ENCODE peak calls at places on chromosomes 1 and 21, in ten cellular contexts. E is tibial nerve, B is body of pancreas, K is sigmoid colon, U is endothelial cell of umbilical vein, Q is HCT116, M is esophagus squamous epithelium, H is stomach, I is transverse colon, X is right lobe of liver. P is an unnamed sample.

GRCh38 chr1:26472330-26472900 is at the start of gene HMGN2:
- DNase-seq in E (peak), B (peak), K (peak), U (peak), Q (peak), M (peak), H (peak), I (peak), X (peak), P (peak)

GRCh38 chr1:23651069-23651808 is 40.4 kb upstream of the RPL11 start:
- DNase-seq in E (no peak), B (peak), K (peak), U (peak), Q (no peak), M (no peak), H (peak), I (no peak), X (peak), P (no peak)

GRCh38 chr1:179288977-179289376 is 4.6 kb upstream of the SOAT1 start:
- DNase-seq in E (no peak), B (no peak), K (no peak), U (no peak), Q (no peak), M (no peak), H (no peak), I (no peak), X (no peak), P (no peak)

GRCh38 chr1:171817511-171818265 is 23.6 kb upstream of the DNM3 start:
- DNase-seq in E (no peak), B (no peak), K (no peak), U (peak), Q (peak), M (no peak), H (no peak), I (peak), X (no peak), P (peak)

GRCh38 chr1:192201303-192201702 is 43.0 kb downstream of the RGS18 start:
- DNase-seq in E (no peak), B (no peak), K (no peak), U (no peak), Q (no peak), M (no peak), H (no peak), I (no peak), X (no peak), P (no peak)

GRCh38 chr21:31557956-31558838 is 101.3 kb upstream of the SOD1 start:
- DNase-seq in E (no peak), B (peak), K (no peak), U (no peak), Q (no peak), M (no peak), H (no peak), I (peak), X (no peak), P (no peak)

GRCh38 chr1:32873484-32873883 is 2.8 kb upstream of the FNDC5 start:
- DNase-seq in E (no peak), B (no peak), K (no peak), U (no peak), Q (no peak), M (no peak), H (peak), I (no peak), X (no peak), P (peak)

GRCh38 chr1:220655509-220655908 is 34.7 kb upstream of the C1orf115 start:
- DNase-seq in E (no peak), B (no peak), K (no peak), U (no peak), Q (no peak), M (no peak), H (no peak), I (no peak), X (no peak), P (no peak)

GRCh38 chr1:153880962-153881361 is 41.8 kb downstream of the GATAD2B start:
- DNase-seq in E (peak), B (peak), K (peak), U (peak), Q (no peak), M (peak), H (peak), I (peak), X (peak), P (peak)

GRCh38 chr1:225889743-225890142 is 797 bp upstream of the LEFTY1 start:
- DNase-seq in E (no peak), B (no peak), K (no peak), U (no peak), Q (no peak), M (no peak), H (no peak), I (no peak), X (no peak), P (no peak)

GRCh38 chr1:17243274-17243673 is 5.6 kb upstream of the PADI3 start:
- DNase-seq in E (no peak), B (no peak), K (no peak), U (no peak), Q (no peak), M (no peak), H (no peak), I (no peak), X (no peak), P (no peak)

GRCh38 chr21:44330698-44331097 is 8.5 kb downstream of the CFAP410 start:
- DNase-seq in E (no peak), B (no peak), K (no peak), U (no peak), Q (no peak), M (no peak), H (no peak), I (no peak), X (no peak), P (no peak)

GRCh38 chr1:10889628-10890353 is 93.3 kb upstream of the CASZ1 start:
- DNase-seq in E (no peak), B (no peak), K (no peak), U (no peak), Q (no peak), M (no peak), H (no peak), I (no peak), X (no peak), P (no peak)

GRCh38 chr1:203661572-203661971 is 34.9 kb downstream of the ATP2B4 start:
- DNase-seq in E (no peak), B (peak), K (no peak), U (no peak), Q (peak), M (no peak), H (peak), I (peak), X (peak), P (no peak)

DNA sequence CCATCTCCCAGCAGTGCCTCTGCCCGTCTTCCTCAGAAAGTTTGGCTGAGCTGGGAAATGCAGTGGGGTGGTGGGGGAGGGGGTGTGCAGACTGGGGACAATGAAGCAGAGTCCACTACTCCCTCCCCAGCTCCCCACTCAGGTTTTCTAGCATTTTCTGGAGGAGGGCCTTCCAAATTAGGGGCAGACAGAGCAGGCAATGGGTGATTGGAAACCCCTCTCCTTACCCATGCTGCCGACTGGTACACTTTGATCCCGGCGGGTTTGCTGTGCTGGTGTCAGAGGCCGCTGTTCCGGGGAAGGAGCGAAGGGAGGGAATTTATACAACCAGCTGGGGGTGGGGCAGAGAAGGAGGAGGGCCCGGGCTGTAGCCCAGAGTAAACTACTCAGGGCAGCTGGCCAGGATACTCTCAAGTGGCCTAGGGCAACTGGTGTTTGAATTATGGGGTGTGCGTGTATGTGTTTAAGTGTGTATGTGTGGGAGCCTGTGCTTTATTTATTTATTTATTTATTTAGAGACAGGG is at the start of gene SELENBP1:
- DNase-seq in E (peak), B (peak), K (peak), U (peak), Q (no peak), M (no peak), H (peak), I (peak), X (peak), P (peak)
- TF ChIP-seq POLR2A in E (peak), B (peak), K (peak), U (peak), Q (no peak), M (peak), H (no peak), I (peak), X (peak), P (no peak)

GRCh38 chr21:41995577-41995976 is 14.6 kb downstream of the ZBTB21 start:
- DNase-seq in E (no peak), B (no peak), K (no peak), U (no peak), Q (no peak), M (no peak), H (no peak), I (no peak), X (no peak), P (no peak)

GRCh38 chr21:41987310-41987709 is 22.9 kb downstream of the ZBTB21 start:
- DNase-seq in E (no peak), B (no peak), K (no peak), U (no peak), Q (no peak), M (no peak), H (no peak), I (no peak), X (no peak), P (no peak)

GRCh38 chr21:41993744-41994143 is 16.4 kb downstream of the ZBTB21 start:
- DNase-seq in E (no peak), B (no peak), K (peak), U (peak), Q (no peak), M (no peak), H (no peak), I (no peak), X (no peak), P (no peak)

GRCh38 chr21:41992576-41992975 is 17.6 kb downstream of the ZBTB21 start:
- DNase-seq in E (no peak), B (no peak), K (no peak), U (no peak), Q (no peak), M (no peak), H (no peak), I (no peak), X (no peak), P (no peak)

GRCh38 chr21:41991659-41992058 is 18.5 kb downstream of the ZBTB21 start:
- DNase-seq in E (no peak), B (no peak), K (no peak), U (no peak), Q (no peak), M (no peak), H (no peak), I (no peak), X (no peak), P (no peak)
- H3K4me3 ChIP-seq in E (no peak), B (no peak), K (no peak), U (no peak), Q (no peak), M (no peak), H (no peak), I (no peak), X (no peak), P (no peak)

GRCh38 chr21:25280061-25280460 is 327.2 kb downstream of the MRPL39 start:
- DNase-seq in E (no peak), B (no peak), K (no peak), U (no peak), Q (no peak), M (no peak), H (no peak), I (no peak), X (no peak), P (no peak)

GRCh38 chr21:25281134-25281533 is 326.1 kb downstream of the MRPL39 start:
- DNase-seq in E (no peak), B (no peak), K (no peak), U (no peak), Q (no peak), M (no peak), H (no peak), I (no peak), X (no peak), P (no peak)

DNA sequence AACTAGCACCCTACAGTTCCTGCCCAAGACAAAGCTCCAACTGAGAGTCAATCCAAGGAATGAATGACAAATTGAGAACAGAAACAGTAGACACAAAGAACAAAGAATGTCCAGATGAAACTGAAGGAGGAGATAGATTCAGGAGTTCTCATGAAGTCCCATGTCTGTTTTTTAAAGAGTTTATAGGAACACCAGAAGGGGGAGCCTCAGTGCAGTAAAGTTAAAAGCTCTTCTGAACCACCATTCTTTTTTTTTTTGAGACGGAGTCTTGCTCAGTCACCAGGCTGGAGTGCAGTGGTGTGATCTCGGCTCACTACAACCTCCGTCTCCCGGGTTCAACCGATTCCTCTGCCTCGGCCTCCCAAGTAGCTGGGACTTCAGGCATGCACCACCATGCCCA is 323.6 kb downstream of the MRPL39 start:
- DNase-seq in E (no peak), B (no peak), K (no peak), U (peak), Q (no peak), M (no peak), H (no peak), I (no peak), X (no peak), P (no peak)
- TF ChIP-seq CTCF in E (no peak), B (peak), K (no peak), U (no peak), Q (no peak), M (no peak), H (no peak), I (peak), X (peak), P (no peak)

GRCh38 chr1:237428809-237429208 is 386.8 kb downstream of the RYR2 start:
- DNase-seq in E (no peak), B (no peak), K (no peak), U (no peak), Q (no peak), M (no peak), H (no peak), I (no peak), X (no peak), P (no peak)
- TF ChIP-seq POLR2A in E (no peak), B (no peak), K (no peak), U (no peak), Q (no peak), M (no peak), H (no peak), I (no peak), X (no peak), P (no peak)

DNA sequence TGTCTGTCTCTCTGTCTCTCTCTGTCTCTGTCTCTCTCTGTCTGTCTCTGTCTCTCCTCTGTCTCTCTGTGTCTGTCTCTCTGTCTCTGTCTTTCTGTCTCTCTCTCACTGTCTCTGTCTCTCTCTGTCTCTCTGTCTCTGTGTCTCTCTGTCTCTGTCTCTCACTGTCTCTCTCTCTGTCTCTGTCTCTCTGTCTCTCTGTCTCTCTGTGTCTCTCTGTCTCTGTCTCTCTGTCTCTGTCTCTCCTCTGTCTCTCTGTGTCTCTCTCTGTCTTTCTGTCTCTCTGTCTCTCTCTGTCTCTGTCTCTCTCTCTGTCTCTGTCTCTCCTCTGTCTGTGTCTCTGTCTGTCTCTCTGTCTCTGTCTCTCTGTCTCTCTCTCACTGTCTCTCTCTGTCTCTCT is 873 bp upstream of the COL6A1 start:
- DNase-seq in E (no peak), B (no peak), K (no peak), U (no peak), Q (no peak), M (no peak), H (no peak), I (no peak), X (no peak), P (no peak)
- H3K4me3 ChIP-seq in E (peak), B (no peak), K (peak), U (peak), Q (peak), M (no peak), H (peak), I (peak), X (peak), P (no peak)

DNA sequence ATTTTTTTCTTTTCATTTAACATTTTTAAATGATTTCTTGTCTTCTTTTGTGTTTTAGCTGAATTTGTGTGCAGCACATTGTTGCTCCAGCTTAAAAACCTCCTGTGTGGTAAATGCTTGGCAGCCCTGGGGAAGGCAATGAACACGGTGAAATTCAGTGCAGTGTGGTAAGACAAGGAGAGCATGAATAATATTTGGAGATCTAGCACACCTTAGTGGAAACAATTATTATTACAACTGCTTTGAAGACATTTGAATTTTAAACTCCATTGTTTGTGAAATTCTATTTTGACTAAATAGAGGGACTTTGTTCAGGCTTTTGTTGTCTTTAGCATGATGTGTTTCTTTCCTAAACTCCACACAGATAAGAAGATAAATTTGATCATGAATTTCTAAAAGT is 242.6 kb upstream of the CXADR start:
- DNase-seq in E (peak), B (peak), K (peak), U (peak), Q (no peak), M (no peak), H (no peak), I (no peak), X (no peak), P (no peak)
- TF ChIP-seq CTCF in E (peak), B (no peak), K (peak), U (peak), Q (no peak), M (peak), H (peak), I (peak), X (peak), P (no peak)

GRCh38 chr21:15066231-15066577 is 1.4 kb upstream of the NRIP1 start:
- DNase-seq in E (no peak), B (no peak), K (no peak), U (peak), Q (no peak), M (no peak), H (no peak), I (no peak), X (no peak), P (no peak)

GRCh38 chr21:15063081-15063820 is 1.5 kb downstream of the NRIP1 start:
- DNase-seq in E (no peak), B (no peak), K (no peak), U (peak), Q (no peak), M (no peak), H (no peak), I (no peak), X (no peak), P (no peak)

GRCh38 chr21:15064576-15065380 is at the start of gene NRIP1:
- DNase-seq in E (peak), B (peak), K (peak), U (peak), Q (no peak), M (peak), H (peak), I (peak), X (peak), P (peak)

GRCh38 chr21:15063821-15064575 is 802 bp downstream of the NRIP1 start:
- DNase-seq in E (peak), B (peak), K (peak), U (no peak), Q (no peak), M (no peak), H (peak), I (peak), X (peak), P (peak)

GRCh38 chr21:15065381-15066230 is 806 bp upstream of the NRIP1 start:
- DNase-seq in E (peak), B (peak), K (peak), U (peak), Q (no peak), M (peak), H (peak), I (peak), X (peak), P (peak)
- TF ChIP-seq POLR2A in E (peak), B (peak), K (peak), U (peak), Q (no peak), M (peak), H (no peak), I (peak), X (no peak), P (no peak)

DNA sequence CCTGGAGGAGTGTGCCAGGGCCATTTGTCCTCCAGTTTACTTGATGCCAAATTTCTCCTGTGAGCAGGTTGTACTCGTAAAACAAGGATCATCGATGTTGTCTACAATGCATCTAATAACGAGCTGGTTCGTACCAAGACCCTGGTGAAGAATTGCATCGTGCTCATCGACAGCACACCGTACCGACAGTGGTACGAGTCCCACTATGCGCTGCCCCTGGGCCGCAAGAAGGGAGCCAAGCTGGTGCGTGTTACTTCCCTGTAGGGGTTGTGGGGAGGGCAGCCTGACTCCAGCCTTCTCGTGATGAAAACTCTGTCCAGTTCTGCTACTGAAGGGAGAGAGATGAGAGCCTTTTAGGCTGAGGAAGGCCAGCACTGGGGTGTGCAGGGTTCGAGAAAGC is 2.2 kb downstream of the RPS8 start:
- DNase-seq in E (no peak), B (no peak), K (no peak), U (no peak), Q (no peak), M (no peak), H (no peak), I (no peak), X (no peak), P (no peak)
- H3K4me3 ChIP-seq in E (no peak), B (no peak), K (no peak), U (no peak), Q (peak), M (no peak), H (no peak), I (no peak), X (no peak), P (no peak)

P was measured in lower leg skin.